ENCODE peak calls at places on chromosomes 12 and 14, in five cellular contexts. One of them, this sample, is unnamed.

GRCh38 chr12:9001233-9001632 is 11.9 kb downstream of the KLRG1 start:
- DNase-seq in Karpas-422: no peak
- DNase-seq in neuronal stem cell: no peak
- DNase-seq in IMR-90: no peak
- DNase-seq in mesenchymal stem cell: no peak
- DNase-seq in this sample: no peak

GRCh38 chr14:21107360-21107781 is 6.5 kb downstream of the TMEM253 start:
- DNase-seq in IMR-90: peak; percentile 48
- DNase-seq in mesenchymal stem cell: peak; percentile 54
- DNase-seq in Karpas-422: no peak
- DNase-seq in neuronal stem cell: no peak
- DNase-seq in this sample: no peak

GRCh38 chr14:90140956-90141316 is 79.1 kb downstream of the KCNK13 start:
- DNase-seq in neuronal stem cell: no peak
- DNase-seq in mesenchymal stem cell: peak; percentile 14
- DNase-seq in IMR-90: peak; percentile 71
- DNase-seq in Karpas-422: no peak
- DNase-seq in this sample: no peak

GRCh38 chr14:77478796-77479195 is 19.8 kb downstream of the ISM2 start:
- DNase-seq in IMR-90: no peak
- DNase-seq in neuronal stem cell: no peak
- DNase-seq in Karpas-422: peak; percentile 56
- DNase-seq in mesenchymal stem cell: no peak
- DNase-seq in this sample: no peak

GRCh38 chr12:69657376-69658137 is 41.5 kb downstream of the BEST3 start:
- DNase-seq in IMR-90: peak; percentile 67
- DNase-seq in neuronal stem cell: no peak
- DNase-seq in mesenchymal stem cell: peak; percentile 29
- DNase-seq in Karpas-422: no peak
- DNase-seq in this sample: no peak

GRCh38 chr12:61385771-61386170 is 874.4 kb upstream of the USP15 start:
- DNase-seq in neuronal stem cell: no peak
- DNase-seq in mesenchymal stem cell: peak; percentile 28
- DNase-seq in IMR-90: peak; percentile 1
- DNase-seq in Karpas-422: no peak
- DNase-seq in this sample: no peak

GRCh38 chr14:81400202-81400678 is at the start of gene STON2:
- DNase-seq in mesenchymal stem cell: no peak
- DNase-seq in Karpas-422: no peak
- DNase-seq in IMR-90: no peak
- DNase-seq in neuronal stem cell: no peak
- DNase-seq in this sample: no peak

GRCh38 chr14:94047581-94047980 is 21.4 kb downstream of the OTUB2 start:
- DNase-seq in neuronal stem cell: no peak
- DNase-seq in IMR-90: no peak
- DNase-seq in Karpas-422: no peak
- DNase-seq in mesenchymal stem cell: no peak
- DNase-seq in this sample: no peak

GRCh38 chr14:81051547-81051946 is 96.1 kb downstream of the TSHR start:
- DNase-seq in mesenchymal stem cell: no peak
- DNase-seq in IMR-90: no peak
- DNase-seq in neuronal stem cell: no peak
- DNase-seq in Karpas-422: peak; percentile 71
- DNase-seq in this sample: no peak

GRCh38 chr14:22456421-22456820 is 132.6 kb downstream of the DAD1 start:
- DNase-seq in mesenchymal stem cell: no peak
- DNase-seq in IMR-90: no peak
- DNase-seq in neuronal stem cell: no peak
- DNase-seq in Karpas-422: no peak
- DNase-seq in this sample: no peak

GRCh38 chr14:94158239-94158888 is 15.8 kb upstream of the PPP4R4 start:
- DNase-seq in neuronal stem cell: no peak
- DNase-seq in mesenchymal stem cell: no peak
- DNase-seq in Karpas-422: no peak
- DNase-seq in IMR-90: no peak
- DNase-seq in this sample: no peak

GRCh38 chr12:49027846-49028245 is 9.3 kb upstream of the PRKAG1 start:
- DNase-seq in mesenchymal stem cell: no peak
- DNase-seq in neuronal stem cell: no peak
- DNase-seq in IMR-90: no peak
- DNase-seq in Karpas-422: no peak
- DNase-seq in this sample: no peak

GRCh38 chr14:24372701-24373416 is 4.9 kb downstream of the NFATC4 start:
- DNase-seq in IMR-90: no peak
- DNase-seq in neuronal stem cell: no peak
- DNase-seq in Karpas-422: no peak
- DNase-seq in mesenchymal stem cell: no peak
- DNase-seq in this sample: no peak

GRCh38 chr14:43005807-43006206 is 1399.1 kb downstream of the LRFN5 start:
- DNase-seq in neuronal stem cell: no peak
- DNase-seq in IMR-90: peak; percentile 23
- DNase-seq in Karpas-422: peak; percentile 56
- DNase-seq in mesenchymal stem cell: peak; percentile 22
- DNase-seq in this sample: no peak

GRCh38 chr14:104855532-104856090 is 9.5 kb upstream of the CEP170B start:
- DNase-seq in mesenchymal stem cell: no peak
- DNase-seq in Karpas-422: no peak
- DNase-seq in neuronal stem cell: no peak
- DNase-seq in IMR-90: no peak
- DNase-seq in this sample: no peak

GRCh38 chr12:113946175-113946574 is 19.9 kb downstream of the RBM19 start:
- DNase-seq in neuronal stem cell: no peak
- DNase-seq in mesenchymal stem cell: no peak
- DNase-seq in Karpas-422: no peak
- DNase-seq in IMR-90: no peak
- DNase-seq in this sample: no peak

GRCh38 chr12:102691773-102692555 is 211.6 kb upstream of the IGF1 start:
- DNase-seq in IMR-90: no peak
- DNase-seq in neuronal stem cell: no peak
- DNase-seq in mesenchymal stem cell: no peak
- DNase-seq in Karpas-422: no peak
- DNase-seq in this sample: no peak

GRCh38 chr12:40164034-40164433 is 58.2 kb upstream of the SLC2A13 start:
- DNase-seq in IMR-90: no peak
- DNase-seq in Karpas-422: no peak
- DNase-seq in neuronal stem cell: no peak
- DNase-seq in mesenchymal stem cell: no peak
- DNase-seq in this sample: peak; percentile 17

GRCh38 chr14:49134940-49135339 is 451.2 kb downstream of the RPS29 start:
- DNase-seq in IMR-90: no peak
- DNase-seq in Karpas-422: peak; percentile 44
- DNase-seq in neuronal stem cell: no peak
- DNase-seq in mesenchymal stem cell: no peak
- DNase-seq in this sample: peak; percentile 29

GRCh38 chr12:64236549-64236948 is 14.5 kb upstream of the KICS2 start:
- DNase-seq in mesenchymal stem cell: no peak
- DNase-seq in Karpas-422: no peak
- DNase-seq in IMR-90: peak; percentile 19
- DNase-seq in neuronal stem cell: no peak
- DNase-seq in this sample: no peak

GRCh38 chr12:9742665-9743064 is 9.8 kb upstream of the CLECL1 start:
- DNase-seq in Karpas-422: no peak
- DNase-seq in neuronal stem cell: no peak
- DNase-seq in IMR-90: no peak
- DNase-seq in mesenchymal stem cell: no peak
- DNase-seq in this sample: no peak

GRCh38 chr14:90443161-90444076 is 46.6 kb downstream of the CALM1 start:
- DNase-seq in IMR-90: no peak
- DNase-seq in Karpas-422: no peak
- DNase-seq in mesenchymal stem cell: no peak
- DNase-seq in neuronal stem cell: no peak
- DNase-seq in this sample: no peak

GRCh38 chr12:131621701-131622421 is 89.0 kb upstream of the SFSWAP start:
- DNase-seq in IMR-90: no peak
- DNase-seq in neuronal stem cell: peak; percentile 14
- DNase-seq in mesenchymal stem cell: no peak
- DNase-seq in Karpas-422: no peak
- DNase-seq in this sample: peak; percentile 57
- H3K9ac ChIP-seq in IMR-90: no peak overlapping the region
- H3K9ac ChIP-seq in neuronal stem cell: peak overlapping the region; percentile 89
- H3K9ac ChIP-seq in mesenchymal stem cell: no peak overlapping the region
- H3K9ac ChIP-seq in Karpas-422: no peak overlapping the region
- H3K9ac ChIP-seq in this sample: no peak overlapping the region

DNA sequence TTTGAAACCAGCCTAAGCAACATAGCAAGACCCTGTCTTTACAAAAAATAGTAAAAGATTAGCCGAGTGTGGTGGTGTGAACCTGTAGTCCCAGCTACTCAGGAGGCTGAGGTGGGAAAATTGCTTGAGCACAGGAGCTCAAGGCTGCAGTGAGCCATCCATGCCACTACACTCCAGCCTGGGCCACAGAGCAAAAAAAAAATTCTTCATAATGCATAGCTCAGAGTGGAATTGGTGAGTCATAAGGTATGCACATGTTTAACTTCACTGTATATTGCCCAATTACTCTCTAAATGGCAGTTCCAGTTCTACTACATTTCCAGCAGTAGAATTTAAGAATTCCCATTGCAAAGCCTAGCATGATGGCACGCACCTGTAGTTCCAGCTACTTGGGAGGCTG is 26.8 kb upstream of the CLIP1 start:
- DNase-seq in mesenchymal stem cell: peak; percentile 92
- DNase-seq in Karpas-422: no peak
- DNase-seq in IMR-90: peak; percentile 95
- DNase-seq in neuronal stem cell: no peak
- DNase-seq in this sample: no peak
- H3K4me2 ChIP-seq in mesenchymal stem cell: no peak overlapping the region
- H3K4me2 ChIP-seq in Karpas-422: no peak overlapping the region
- H3K4me2 ChIP-seq in IMR-90: no peak overlapping the region
- H3K4me2 ChIP-seq in neuronal stem cell: no peak overlapping the region
- H3K4me2 ChIP-seq in this sample: no peak overlapping the region

DNA sequence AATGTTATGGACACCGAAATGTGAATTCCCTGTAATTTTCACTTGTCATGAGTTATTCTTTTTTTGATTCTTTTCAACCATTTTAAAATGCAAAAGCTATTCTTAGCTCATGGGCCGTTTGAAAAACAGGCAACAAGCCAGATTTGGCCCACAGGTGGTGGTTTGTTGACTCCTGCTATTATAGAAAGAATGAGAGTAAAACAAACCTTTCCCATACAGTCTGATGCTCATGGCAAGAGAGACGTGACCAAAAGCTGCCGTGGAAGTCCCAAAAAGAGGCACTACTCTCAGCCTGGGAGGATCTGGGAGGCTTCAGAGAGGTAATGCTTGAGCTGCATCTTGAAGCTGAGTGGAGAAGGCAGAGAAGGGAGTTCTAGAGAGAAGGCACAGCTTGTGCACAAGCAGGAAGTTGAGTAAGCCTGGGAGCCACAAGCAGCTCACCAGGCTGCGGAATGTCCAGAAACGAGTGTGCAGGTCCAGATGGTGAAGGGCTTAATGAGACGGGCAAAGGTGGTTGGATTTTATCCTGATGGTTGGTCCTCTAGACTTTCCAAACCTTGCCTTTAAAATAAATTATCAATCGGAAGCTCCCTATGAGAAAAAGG is 9.6 kb downstream of the PLXNC1 start:
- DNase-seq in neuronal stem cell: no peak
- DNase-seq in IMR-90: no peak
- DNase-seq in mesenchymal stem cell: no peak
- DNase-seq in Karpas-422: no peak
- DNase-seq in this sample: no peak
- H3K4me3 ChIP-seq in neuronal stem cell: no peak overlapping the region
- H3K4me3 ChIP-seq in IMR-90: no peak overlapping the region
- H3K4me3 ChIP-seq in mesenchymal stem cell: no peak overlapping the region
- H3K4me3 ChIP-seq in Karpas-422: no peak overlapping the region
- H3K4me3 ChIP-seq in this sample: no peak overlapping the region

GRCh38 chr14:55603401-55603953 is 23.5 kb downstream of the KTN1 start:
- DNase-seq in Karpas-422: no peak
- DNase-seq in mesenchymal stem cell: no peak
- DNase-seq in neuronal stem cell: no peak
- DNase-seq in IMR-90: no peak
- DNase-seq in this sample: no peak
- H3K9ac ChIP-seq in Karpas-422: no peak overlapping the region
- H3K9ac ChIP-seq in mesenchymal stem cell: no peak overlapping the region
- H3K9ac ChIP-seq in neuronal stem cell: no peak overlapping the region
- H3K9ac ChIP-seq in IMR-90: no peak overlapping the region
- H3K9ac ChIP-seq in this sample: no peak overlapping the region

GRCh38 chr12:12725086-12725955 is 8.2 kb downstream of the CDKN1B start:
- DNase-seq in Karpas-422: peak; percentile 98
- DNase-seq in neuronal stem cell: peak; percentile 95
- DNase-seq in mesenchymal stem cell: peak; percentile 99
- DNase-seq in IMR-90: peak; percentile 100
- DNase-seq in this sample: peak; percentile 95

GRCh38 chr12:12723681-12724420 is 6.7 kb downstream of the CDKN1B start:
- DNase-seq in IMR-90: peak; percentile 25
- DNase-seq in Karpas-422: peak; percentile 75
- DNase-seq in neuronal stem cell: peak; percentile 41
- DNase-seq in mesenchymal stem cell: peak; percentile 57
- DNase-seq in this sample: peak; percentile 64

GRCh38 chr12:12725956-12726542 is 8.9 kb downstream of the CDKN1B start:
- DNase-seq in Karpas-422: no peak
- DNase-seq in neuronal stem cell: no peak
- DNase-seq in mesenchymal stem cell: no peak
- DNase-seq in IMR-90: no peak
- DNase-seq in this sample: no peak

GRCh38 chr12:12724421-12725085 is 7.4 kb downstream of the CDKN1B start:
- DNase-seq in neuronal stem cell: no peak
- DNase-seq in IMR-90: no peak
- DNase-seq in mesenchymal stem cell: peak; percentile 46
- DNase-seq in Karpas-422: peak; percentile 72
- DNase-seq in this sample: peak; percentile 47

GRCh38 chr12:12726543-12727093 is 9.4 kb downstream of the CDKN1B start:
- DNase-seq in Karpas-422: peak; percentile 71
- DNase-seq in neuronal stem cell: no peak
- DNase-seq in IMR-90: peak; percentile 93
- DNase-seq in mesenchymal stem cell: peak; percentile 89
- DNase-seq in this sample: no peak
- H3K4me2 ChIP-seq in Karpas-422: peak overlapping the region; percentile 89
- H3K4me2 ChIP-seq in neuronal stem cell: peak overlapping the region; percentile 37
- H3K4me2 ChIP-seq in IMR-90: peak overlapping the region; percentile 93
- H3K4me2 ChIP-seq in mesenchymal stem cell: peak overlapping the region; percentile 97
- H3K4me2 ChIP-seq in this sample: peak overlapping the region; percentile 97

DNA sequence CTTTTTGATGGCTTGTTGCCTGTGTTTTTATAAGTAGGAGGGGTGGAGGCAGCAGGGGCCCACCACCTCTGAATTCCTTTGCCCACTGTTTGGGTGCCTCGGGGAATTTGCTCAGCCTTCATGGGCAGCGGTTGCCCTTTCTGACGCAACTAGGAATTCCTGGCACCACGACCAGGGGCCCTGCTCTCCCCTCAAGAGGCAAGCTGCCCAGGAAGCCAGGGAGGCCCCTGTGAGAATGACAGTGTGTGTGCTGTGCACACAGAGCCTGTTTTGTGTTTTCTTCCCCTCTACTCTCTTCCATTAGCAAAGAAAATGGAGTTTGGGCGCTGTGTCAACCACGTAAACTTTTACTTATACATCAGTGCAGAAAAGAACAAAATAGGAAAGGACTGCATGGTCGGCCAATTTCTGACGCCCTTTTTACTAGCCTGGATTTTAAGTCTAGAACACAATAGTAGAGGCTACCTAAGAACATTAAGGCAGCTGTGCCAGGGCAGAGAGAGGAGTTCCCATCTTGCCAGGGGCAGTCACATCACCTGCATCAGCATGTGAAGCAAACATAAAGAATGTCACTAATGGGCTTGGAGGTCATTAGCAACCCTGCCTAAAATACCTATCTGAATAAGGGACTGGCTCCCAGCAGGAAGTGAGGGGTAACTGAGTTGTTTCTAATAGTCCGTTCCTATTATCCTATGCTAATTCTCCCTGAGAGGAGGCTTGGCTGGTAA is 17.9 kb upstream of the PTGR2 start:
- DNase-seq in Karpas-422: no peak
- DNase-seq in neuronal stem cell: no peak
- DNase-seq in mesenchymal stem cell: peak; percentile 20
- DNase-seq in IMR-90: peak; percentile 44
- DNase-seq in this sample: peak; percentile 23
- H3K4me3 ChIP-seq in Karpas-422: no peak overlapping the region
- H3K4me3 ChIP-seq in neuronal stem cell: no peak overlapping the region
- H3K4me3 ChIP-seq in mesenchymal stem cell: no peak overlapping the region
- H3K4me3 ChIP-seq in IMR-90: no peak overlapping the region
- H3K4me3 ChIP-seq in this sample: no peak overlapping the region

This sample was measured in neural progenitor cell.